ENCODE peak calls at places on chromosomes 4 and X, in four cellular contexts. One of them, this sample, is unnamed.

GRCh38 chrX:10074241-10074941 is 82.4 kb upstream of the CLCN4 start:
- DNase-seq in IMR-90: no peak
- DNase-seq in H9: no peak
- DNase-seq in neuronal stem cell: no peak
- DNase-seq in this sample: no peak

GRCh38 chr4:165668694-165669093 is 204.3 kb upstream of the TLL1 start:
- DNase-seq in IMR-90: no peak
- DNase-seq in H9: no peak
- DNase-seq in neuronal stem cell: no peak
- DNase-seq in this sample: peak; percentile 96

GRCh38 chr4:68430337-68430736 is 16.9 kb upstream of the TMPRSS11E start:
- DNase-seq in IMR-90: no peak
- DNase-seq in H9: no peak
- DNase-seq in neuronal stem cell: no peak
- DNase-seq in this sample: no peak

GRCh38 chr4:74056114-74056857 is 17.8 kb upstream of the CXCL3 start:
- DNase-seq in IMR-90: peak; percentile 52
- DNase-seq in H9: no peak
- DNase-seq in neuronal stem cell: no peak
- DNase-seq in this sample: peak; percentile 56

GRCh38 chr4:15852524-15852923 is 74.4 kb downstream of the CD38 start:
- DNase-seq in IMR-90: no peak
- DNase-seq in H9: no peak
- DNase-seq in neuronal stem cell: no peak
- DNase-seq in this sample: no peak

GRCh38 chr4:153789741-153790651 is 1.1 kb upstream of the SFRP2 start:
- DNase-seq in IMR-90: no peak
- DNase-seq in H9: peak; percentile 97
- DNase-seq in neuronal stem cell: peak; percentile 75
- DNase-seq in this sample: peak; percentile 93

GRCh38 chrX:68719181-68719903 is 71.9 kb downstream of the STARD8 start:
- DNase-seq in IMR-90: no peak
- DNase-seq in H9: no peak
- DNase-seq in neuronal stem cell: no peak
- DNase-seq in this sample: no peak

GRCh38 chrX:144709841-144710240 is 537.5 kb upstream of the SPANXN1 start:
- DNase-seq in IMR-90: no peak
- DNase-seq in H9: no peak
- DNase-seq in neuronal stem cell: no peak
- DNase-seq in this sample: no peak

GRCh38 chr4:113837397-113837796 is 75.9 kb upstream of the CAMK2D start:
- DNase-seq in IMR-90: peak; percentile 94
- DNase-seq in H9: no peak
- DNase-seq in neuronal stem cell: no peak
- DNase-seq in this sample: peak; percentile 59

GRCh38 chr4:73856518-73856917 is 3.4 kb downstream of the PF4V1 start:
- DNase-seq in IMR-90: no peak
- DNase-seq in H9: no peak
- DNase-seq in neuronal stem cell: no peak
- DNase-seq in this sample: no peak

GRCh38 chrX:12984629-12985303 is 9.9 kb downstream of the TMSB4X start:
- DNase-seq in IMR-90: peak; percentile 35
- DNase-seq in H9: no peak
- DNase-seq in neuronal stem cell: no peak
- DNase-seq in this sample: no peak

GRCh38 chr4:72555377-72555831 is 13.6 kb downstream of the ADAMTS3 start:
- DNase-seq in IMR-90: no peak
- DNase-seq in H9: no peak
- DNase-seq in neuronal stem cell: no peak
- DNase-seq in this sample: no peak

GRCh38 chrX:42832764-42833549 is 55.0 kb upstream of the PPP1R2C start:
- DNase-seq in IMR-90: no peak
- DNase-seq in H9: no peak
- DNase-seq in neuronal stem cell: no peak
- DNase-seq in this sample: no peak

GRCh38 chrX:57137481-57137880 is 284 bp upstream of the SPIN2A start:
- DNase-seq in IMR-90: no peak
- DNase-seq in H9: no peak
- DNase-seq in neuronal stem cell: no peak
- DNase-seq in this sample: peak; percentile 74

GRCh38 chrX:42241421-42241820 is 318.1 kb upstream of the CASK start:
- DNase-seq in IMR-90: no peak
- DNase-seq in H9: peak; percentile 39
- DNase-seq in neuronal stem cell: no peak
- DNase-seq in this sample: peak; percentile 14

GRCh38 chr4:143025111-143025704 is 159.5 kb upstream of the USP38 start:
- DNase-seq in IMR-90: peak; percentile 33
- DNase-seq in H9: peak; percentile 53
- DNase-seq in neuronal stem cell: no peak
- DNase-seq in this sample: peak; percentile 80

GRCh38 chr4:56215901-56216300 is 171.4 kb downstream of the AASDH start:
- DNase-seq in IMR-90: peak; percentile 7
- DNase-seq in H9: peak; percentile 42
- DNase-seq in neuronal stem cell: no peak
- DNase-seq in this sample: peak; percentile 41

GRCh38 chrX:68146054-68146453 is 287.2 kb downstream of the OPHN1 start:
- DNase-seq in IMR-90: peak; percentile 62
- DNase-seq in H9: no peak
- DNase-seq in neuronal stem cell: no peak
- DNase-seq in this sample: peak; percentile 42

GRCh38 chr4:169059294-169060201 is 49.5 kb upstream of the CBR4 start:
- DNase-seq in IMR-90: no peak
- DNase-seq in H9: no peak
- DNase-seq in neuronal stem cell: no peak
- DNase-seq in this sample: no peak

GRCh38 chrX:47574609-47575325 is 7.5 kb upstream of the TIMP1 start:
- DNase-seq in IMR-90: no peak
- DNase-seq in H9: no peak
- DNase-seq in neuronal stem cell: no peak
- DNase-seq in this sample: peak; percentile 64

GRCh38 chrX:46386511-46386910 is 158.7 kb downstream of the ZNF674 start:
- DNase-seq in IMR-90: no peak
- DNase-seq in H9: no peak
- DNase-seq in neuronal stem cell: no peak
- DNase-seq in this sample: no peak

GRCh38 chr4:11232004-11232403 is 196.7 kb downstream of the HS3ST1 start:
- DNase-seq in IMR-90: no peak
- DNase-seq in H9: no peak
- DNase-seq in neuronal stem cell: no peak
- DNase-seq in this sample: no peak

GRCh38 chr4:158758142-158758541 is 10.7 kb upstream of the FNIP2 start:
- DNase-seq in IMR-90: peak; percentile 54
- DNase-seq in H9: no peak
- DNase-seq in neuronal stem cell: no peak
- DNase-seq in this sample: no peak

DNA sequence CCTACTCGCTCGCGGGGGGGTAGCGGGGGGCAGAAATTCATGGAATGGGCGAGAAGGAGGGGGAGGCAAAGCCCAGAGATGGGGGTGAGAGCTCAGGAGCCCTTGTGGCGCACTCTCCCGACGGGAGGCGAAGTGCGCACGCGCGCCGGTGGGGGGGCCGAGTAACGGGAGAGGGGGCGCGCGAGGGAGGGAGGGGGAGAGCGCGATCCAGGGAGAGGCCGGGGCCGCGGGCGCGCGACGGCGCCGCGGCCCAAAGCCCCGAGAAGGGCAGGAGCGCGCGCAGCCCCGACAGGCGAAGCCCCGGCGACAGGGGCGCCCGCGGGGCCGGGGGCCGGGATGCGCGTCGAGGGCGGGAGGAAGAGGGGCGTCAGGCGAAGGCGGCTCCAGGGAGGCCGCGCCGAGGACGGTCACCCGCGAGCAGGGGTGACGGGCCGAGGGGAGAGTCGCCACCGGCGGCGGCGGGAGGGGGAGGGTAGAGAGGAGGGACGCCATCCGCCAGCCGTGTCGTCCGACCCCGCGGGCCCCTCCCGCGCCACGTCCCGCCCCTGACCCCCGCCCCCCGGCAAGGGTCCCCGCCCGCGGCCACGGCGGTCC is 417 bp downstream of the MECP2 start:
- DNase-seq in IMR-90: peak; percentile 51
- DNase-seq in H9: peak; percentile 49
- DNase-seq in neuronal stem cell: peak; percentile 75
- DNase-seq in this sample: peak; percentile 70
- H3K4ac ChIP-seq in IMR-90: peak overlapping the region; percentile 62
- H3K4ac ChIP-seq in H9: no peak overlapping the region
- H3K4ac ChIP-seq in neuronal stem cell: no peak overlapping the region
- H3K4ac ChIP-seq in this sample: peak overlapping the region; percentile 79

GRCh38 chr4:930827-931193 is 1.3 kb downstream of the GAK start:
- DNase-seq in IMR-90: no peak
- DNase-seq in H9: no peak
- DNase-seq in neuronal stem cell: no peak
- DNase-seq in this sample: no peak

GRCh38 chr4:932713-933070 is 432 bp downstream of the TMEM175 start:
- DNase-seq in IMR-90: peak; percentile 23
- DNase-seq in H9: peak; percentile 38
- DNase-seq in neuronal stem cell: peak; percentile 38
- DNase-seq in this sample: no peak

GRCh38 chr4:931960-932712 is at the start of the genes GAK and TMEM175:
- DNase-seq in IMR-90: peak; percentile 94
- DNase-seq in H9: peak; percentile 96
- DNase-seq in neuronal stem cell: peak; percentile 96
- DNase-seq in this sample: peak; percentile 97

GRCh38 chr4:929970-930625 is 2.0 kb downstream of the GAK start:
- DNase-seq in IMR-90: peak; percentile 71
- DNase-seq in H9: no peak
- DNase-seq in neuronal stem cell: no peak
- DNase-seq in this sample: no peak

GRCh38 chr4:931194-931959 is 739 bp downstream of the GAK start:
- DNase-seq in IMR-90: peak; percentile 84
- DNase-seq in H9: no peak
- DNase-seq in neuronal stem cell: no peak
- DNase-seq in this sample: no peak
- H3K23ac ChIP-seq in IMR-90: peak overlapping the region; percentile 75
- H3K23ac ChIP-seq in H9: no peak overlapping the region
- H3K23ac ChIP-seq in neuronal stem cell: peak overlapping the region; percentile 99
- H3K23ac ChIP-seq in this sample: peak overlapping the region; percentile 94

DNA sequence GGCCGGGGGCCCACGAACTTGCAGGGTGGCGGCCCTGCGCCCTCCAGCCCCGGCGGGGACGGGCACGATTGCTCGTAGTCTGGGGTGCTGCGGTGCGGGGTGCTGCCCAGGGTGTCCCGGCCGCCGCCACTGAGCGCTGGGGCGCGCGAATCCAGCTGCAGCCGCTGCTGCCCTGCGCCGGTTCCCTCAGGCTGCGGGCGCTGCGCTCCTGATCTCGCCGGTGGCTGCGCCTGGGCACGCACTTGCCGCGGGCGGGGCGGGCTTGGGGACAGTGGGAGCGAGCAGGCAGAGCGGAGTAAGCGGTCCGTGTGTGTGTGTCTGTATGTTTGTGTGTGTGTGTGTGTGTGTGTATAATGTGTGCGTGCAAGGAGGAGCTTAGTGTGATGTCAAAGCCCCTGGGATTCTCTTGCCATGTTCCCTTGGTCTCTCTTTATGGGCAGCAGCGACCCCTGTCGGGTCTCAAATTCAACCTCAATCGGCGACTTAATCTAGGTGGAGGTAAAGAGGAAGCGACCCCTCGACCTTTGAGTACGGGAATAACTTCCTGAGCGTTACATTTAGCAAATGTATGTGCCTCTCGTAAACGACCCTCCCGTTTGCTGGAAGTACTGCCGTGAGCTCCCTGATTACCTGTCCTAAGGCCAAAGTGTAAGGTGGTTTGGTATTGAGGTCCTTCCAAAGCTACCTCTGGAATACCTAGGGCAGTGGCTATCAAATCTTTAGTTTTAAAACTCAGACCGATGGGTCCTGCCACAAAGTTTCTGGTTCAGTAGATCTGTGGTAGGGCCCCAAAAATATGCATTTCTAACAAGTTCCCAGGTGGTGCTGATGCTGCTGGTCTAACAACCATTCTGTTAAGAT is at the start of gene RNF150:
- DNase-seq in IMR-90: peak; percentile 92
- DNase-seq in H9: peak; percentile 88
- DNase-seq in neuronal stem cell: peak; percentile 84
- DNase-seq in this sample: peak; percentile 96
- H3K18ac ChIP-seq in IMR-90: peak within 1 kb of the TSS; percentile 80
- H3K18ac ChIP-seq in H9: peak within 1 kb of the TSS; percentile 79
- H3K18ac ChIP-seq in neuronal stem cell: peak within 1 kb of the TSS; percentile 95
- H3K18ac ChIP-seq in this sample: peak within 1 kb of the TSS; percentile 13

GRCh38 chrX:24378706-24379105 is 18.3 kb downstream of the SUPT20HL1 start:
- DNase-seq in IMR-90: no peak
- DNase-seq in H9: no peak
- DNase-seq in neuronal stem cell: no peak
- DNase-seq in this sample: no peak

GRCh38 chrX:24376403-24376802 is 16.0 kb downstream of the SUPT20HL1 start:
- DNase-seq in IMR-90: no peak
- DNase-seq in H9: no peak
- DNase-seq in neuronal stem cell: no peak
- DNase-seq in this sample: no peak

GRCh38 chrX:24377911-24378468 is 17.6 kb downstream of the SUPT20HL1 start:
- DNase-seq in IMR-90: no peak
- DNase-seq in H9: peak; percentile 77
- DNase-seq in neuronal stem cell: no peak
- DNase-seq in this sample: no peak

GRCh38 chrX:24375732-24376131 is 15.3 kb downstream of the SUPT20HL1 start:
- DNase-seq in IMR-90: no peak
- DNase-seq in H9: no peak
- DNase-seq in neuronal stem cell: no peak
- DNase-seq in this sample: no peak

GRCh38 chrX:24377195-24377594 is 16.8 kb downstream of the SUPT20HL1 start:
- DNase-seq in IMR-90: no peak
- DNase-seq in H9: no peak
- DNase-seq in neuronal stem cell: no peak
- DNase-seq in this sample: no peak
- H3K4ac ChIP-seq in IMR-90: no peak overlapping the region
- H3K4ac ChIP-seq in H9: no peak overlapping the region
- H3K4ac ChIP-seq in neuronal stem cell: no peak overlapping the region
- H3K4ac ChIP-seq in this sample: no peak overlapping the region

DNA sequence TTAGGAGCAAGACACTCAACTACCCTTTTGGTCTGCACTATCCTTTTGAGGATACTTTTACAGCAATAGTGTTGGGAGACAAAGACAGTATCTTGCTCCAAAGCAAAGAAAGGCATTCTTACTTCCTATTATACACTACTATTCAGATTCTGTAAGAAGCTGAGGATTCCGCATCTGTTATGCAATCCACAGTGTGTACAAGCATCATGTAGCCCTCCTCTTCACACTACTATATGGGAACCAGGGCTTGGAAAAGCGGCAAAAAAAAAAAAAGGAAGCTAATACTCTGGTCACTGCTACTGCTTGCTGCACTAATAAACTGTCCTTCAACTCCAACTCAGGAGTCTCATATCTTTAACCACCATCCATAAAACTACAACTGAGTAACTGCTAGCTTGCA is 59.1 kb downstream of the FBXW7 start:
- DNase-seq in IMR-90: no peak
- DNase-seq in H9: no peak
- DNase-seq in neuronal stem cell: no peak
- DNase-seq in this sample: no peak
- H3K23ac ChIP-seq in IMR-90: no peak overlapping the region
- H3K23ac ChIP-seq in H9: no peak overlapping the region
- H3K23ac ChIP-seq in neuronal stem cell: no peak overlapping the region
- H3K23ac ChIP-seq in this sample: no peak overlapping the region

This sample was measured in mesendoderm.